ENCODE peak calls at places on chromosome 7, in seven cellular contexts. One of them, this sample, is unnamed.
A peak's percentile ranks its signal among the peaks of the same experiment; 100 is the strongest.

GRCh38 chr7:139782932-139783331 is 5.1 kb upstream of the HIPK2 start:
- DNase-seq in amygdala: no peak
- DNase-seq in pancreas: no peak
- DNase-seq in AG08395: no peak
- DNase-seq in progenitor cell of endocrine pancreas: no peak
- DNase-seq in HT1080: no peak
- DNase-seq in activated naive CD8-positive, alpha-beta T cell treated with anti-CD3 and anti-CD28 coated beads, Interleukin-2, amount 50 U/mL, for 24 hours: no peak
- DNase-seq in this sample: no peak

GRCh38 chr7:37039131-37039719 is 314.9 kb upstream of the AOAH start:
- DNase-seq in activated naive CD8-positive, alpha-beta T cell treated with anti-CD3 and anti-CD28 coated beads, Interleukin-2, amount 50 U/mL, for 24 hours: no peak
- DNase-seq in progenitor cell of endocrine pancreas: no peak
- DNase-seq in HT1080: no peak
- DNase-seq in AG08395: no peak
- DNase-seq in pancreas: no peak
- DNase-seq in amygdala: no peak
- DNase-seq in this sample: no peak

GRCh38 chr7:5143935-5144903 is 45.8 kb upstream of the WIPI2 start:
- DNase-seq in amygdala: no peak
- DNase-seq in progenitor cell of endocrine pancreas: no peak
- DNase-seq in HT1080: no peak
- DNase-seq in pancreas: peak; percentile 55
- DNase-seq in activated naive CD8-positive, alpha-beta T cell treated with anti-CD3 and anti-CD28 coated beads, Interleukin-2, amount 50 U/mL, for 24 hours: peak; percentile 58
- DNase-seq in AG08395: peak; percentile 26
- DNase-seq in this sample: no peak

GRCh38 chr7:150845471-150845870 is 6.8 kb upstream of the AOC1 start:
- DNase-seq in HT1080: no peak
- DNase-seq in activated naive CD8-positive, alpha-beta T cell treated with anti-CD3 and anti-CD28 coated beads, Interleukin-2, amount 50 U/mL, for 24 hours: no peak
- DNase-seq in progenitor cell of endocrine pancreas: no peak
- DNase-seq in pancreas: no peak
- DNase-seq in amygdala: peak; percentile 3
- DNase-seq in AG08395: no peak
- DNase-seq in this sample: peak; percentile 65

GRCh38 chr7:46844486-46844885 is 737.4 kb downstream of the TNS3 start:
- DNase-seq in AG08395: peak; percentile 38
- DNase-seq in pancreas: no peak
- DNase-seq in amygdala: no peak
- DNase-seq in activated naive CD8-positive, alpha-beta T cell treated with anti-CD3 and anti-CD28 coated beads, Interleukin-2, amount 50 U/mL, for 24 hours: no peak
- DNase-seq in HT1080: peak; percentile 70
- DNase-seq in progenitor cell of endocrine pancreas: no peak
- DNase-seq in this sample: no peak

GRCh38 chr7:159030490-159031134 is 114.1 kb downstream of the VIPR2 start:
- DNase-seq in activated naive CD8-positive, alpha-beta T cell treated with anti-CD3 and anti-CD28 coated beads, Interleukin-2, amount 50 U/mL, for 24 hours: peak; percentile 26
- DNase-seq in HT1080: no peak
- DNase-seq in AG08395: no peak
- DNase-seq in progenitor cell of endocrine pancreas: peak; percentile 65
- DNase-seq in amygdala: no peak
- DNase-seq in pancreas: peak; percentile 84
- DNase-seq in this sample: peak; percentile 56

GRCh38 chr7:31044531-31044930 is 7.6 kb upstream of the ADCYAP1R1 start:
- DNase-seq in progenitor cell of endocrine pancreas: no peak
- DNase-seq in AG08395: no peak
- DNase-seq in pancreas: no peak
- DNase-seq in HT1080: no peak
- DNase-seq in amygdala: no peak
- DNase-seq in activated naive CD8-positive, alpha-beta T cell treated with anti-CD3 and anti-CD28 coated beads, Interleukin-2, amount 50 U/mL, for 24 hours: no peak
- DNase-seq in this sample: no peak

GRCh38 chr7:16753932-16754571 is 497 bp downstream of the TSPAN13 start:
- DNase-seq in pancreas: peak; percentile 79
- DNase-seq in activated naive CD8-positive, alpha-beta T cell treated with anti-CD3 and anti-CD28 coated beads, Interleukin-2, amount 50 U/mL, for 24 hours: peak; percentile 28
- DNase-seq in amygdala: no peak
- DNase-seq in HT1080: no peak
- DNase-seq in progenitor cell of endocrine pancreas: peak; percentile 52
- DNase-seq in AG08395: peak; percentile 17
- DNase-seq in this sample: peak; percentile 35

GRCh38 chr7:50184266-50184665 is 91.2 kb upstream of the ZPBP start:
- DNase-seq in pancreas: no peak
- DNase-seq in progenitor cell of endocrine pancreas: no peak
- DNase-seq in HT1080: no peak
- DNase-seq in AG08395: no peak
- DNase-seq in amygdala: no peak
- DNase-seq in activated naive CD8-positive, alpha-beta T cell treated with anti-CD3 and anti-CD28 coated beads, Interleukin-2, amount 50 U/mL, for 24 hours: no peak
- DNase-seq in this sample: no peak

GRCh38 chr7:76069238-76069638 is 21.3 kb downstream of the MDH2 start:
- DNase-seq in amygdala: no peak
- DNase-seq in progenitor cell of endocrine pancreas: no peak
- DNase-seq in activated naive CD8-positive, alpha-beta T cell treated with anti-CD3 and anti-CD28 coated beads, Interleukin-2, amount 50 U/mL, for 24 hours: no peak
- DNase-seq in AG08395: peak; percentile 87
- DNase-seq in pancreas: no peak
- DNase-seq in HT1080: peak; percentile 93
- DNase-seq in this sample: peak; percentile 94

GRCh38 chr7:376306-376969 is 86.5 kb downstream of the FOXL3 start:
- DNase-seq in HT1080: no peak
- DNase-seq in activated naive CD8-positive, alpha-beta T cell treated with anti-CD3 and anti-CD28 coated beads, Interleukin-2, amount 50 U/mL, for 24 hours: peak; percentile 2
- DNase-seq in pancreas: peak; percentile 62
- DNase-seq in progenitor cell of endocrine pancreas: peak; percentile 8
- DNase-seq in AG08395: no peak
- DNase-seq in amygdala: no peak
- DNase-seq in this sample: no peak

GRCh38 chr7:85407401-85407800 is 220.5 kb upstream of the SEMA3D start:
- DNase-seq in progenitor cell of endocrine pancreas: no peak
- DNase-seq in AG08395: no peak
- DNase-seq in HT1080: no peak
- DNase-seq in activated naive CD8-positive, alpha-beta T cell treated with anti-CD3 and anti-CD28 coated beads, Interleukin-2, amount 50 U/mL, for 24 hours: no peak
- DNase-seq in pancreas: no peak
- DNase-seq in amygdala: no peak
- DNase-seq in this sample: no peak

GRCh38 chr7:50978633-50979215 is 196.0 kb upstream of the GRB10 start:
- DNase-seq in HT1080: no peak
- DNase-seq in activated naive CD8-positive, alpha-beta T cell treated with anti-CD3 and anti-CD28 coated beads, Interleukin-2, amount 50 U/mL, for 24 hours: no peak
- DNase-seq in amygdala: no peak
- DNase-seq in progenitor cell of endocrine pancreas: no peak
- DNase-seq in AG08395: peak; percentile 27
- DNase-seq in pancreas: no peak
- DNase-seq in this sample: peak; percentile 5

GRCh38 chr7:73520673-73521635 is 1.1 kb downstream of the BAZ1B start:
- DNase-seq in progenitor cell of endocrine pancreas: no peak
- DNase-seq in pancreas: no peak
- DNase-seq in AG08395: peak; percentile 8
- DNase-seq in HT1080: no peak
- DNase-seq in activated naive CD8-positive, alpha-beta T cell treated with anti-CD3 and anti-CD28 coated beads, Interleukin-2, amount 50 U/mL, for 24 hours: no peak
- DNase-seq in amygdala: no peak
- DNase-seq in this sample: peak; percentile 15

GRCh38 chr7:77284633-77285032 is 85.0 kb upstream of the FGL2 start:
- DNase-seq in pancreas: no peak
- DNase-seq in activated naive CD8-positive, alpha-beta T cell treated with anti-CD3 and anti-CD28 coated beads, Interleukin-2, amount 50 U/mL, for 24 hours: no peak
- DNase-seq in amygdala: no peak
- DNase-seq in AG08395: no peak
- DNase-seq in progenitor cell of endocrine pancreas: no peak
- DNase-seq in HT1080: no peak
- DNase-seq in this sample: no peak